ENCODE peak calls at places on chromosomes 12 and 14, in seven cellular contexts. U is LoVo; Q is EL; S is activated T-cell treated with anti-CD3 and anti-CD28 coated beads, Interleukin-2, amount 50 U/mL, for 4 hours; K is stimulated activated CD4-positive, alpha-beta T cell treated with anti-CD3 and anti-CD28 coated beads, Interleukin-12 subunit alpha, Interleukin-12 subunit beta, amount 100 ng/mL, for 4 hours; D is HTR-8/SVneo; C is right cardiac atrium. B is an unnamed sample.

GRCh38 chr12:80632835-80633234 is 74.6 kb upstream of the MYF6 start:
- DNase-seq in K (no peak), D (peak), S (no peak), U (peak), C (no peak), Q (peak), B (no peak)

GRCh38 chr14:74424606-74425005 is 1.4 kb downstream of the SYNDIG1L start:
- DNase-seq in Q (no peak), S (no peak), U (no peak), K (no peak), D (no peak), C (no peak), B (no peak)

GRCh38 chr12:84355561-84355960 is 557.0 kb downstream of the SLC6A15 start:
- DNase-seq in Q (no peak), D (no peak), U (no peak), K (no peak), S (no peak), C (no peak), B (no peak)

GRCh38 chr12:55724226-55724939 is 4.2 kb downstream of the RDH5 start:
- DNase-seq in K (peak), D (no peak), Q (peak), S (peak), C (peak), U (no peak), B (peak)

GRCh38 chr12:402127-402456 is 648 bp downstream of the CCDC77 start:
- DNase-seq in U (peak), C (no peak), Q (peak), D (peak), K (no peak), S (no peak), B (no peak)

GRCh38 chr12:19707948-19708409 is 268.7 kb downstream of the AEBP2 start:
- DNase-seq in C (no peak), S (no peak), D (no peak), K (no peak), Q (peak), U (no peak), B (no peak)

GRCh38 chr14:52360831-52361230 is 46.7 kb downstream of the PTGER2 start:
- DNase-seq in Q (no peak), K (no peak), S (no peak), D (no peak), C (no peak), U (no peak), B (no peak)

GRCh38 chr12:30399859-30400258 is 295.8 kb downstream of the IPO8 start:
- DNase-seq in Q (no peak), D (no peak), C (no peak), U (no peak), S (no peak), K (no peak), B (no peak)